ENCODE peak calls at places on chromosomes 7 and 10, in eight cellular contexts. H, V, C, R, P, X, O and W are unnamed samples.

GRCh38 chr7:99653754-99654153 is 26.0 kb downstream of the CYP3A5 start:
- DNase-seq in V (no peak), R (no peak), C (no peak), X (no peak), O (no peak), P (no peak), H (no peak), W (no peak)

GRCh38 chr10:92470026-92470425 is 103.9 kb downstream of the IDE start:
- DNase-seq in C (no peak), P (no peak), V (no peak), X (no peak), H (no peak), R (no peak), O (no peak), W (no peak)

GRCh38 chr7:75951506-75951905 is 36.6 kb downstream of the POR start:
- DNase-seq in X (no peak), O (no peak), P (peak), H (no peak), R (no peak), C (no peak), V (peak), W (no peak)

GRCh38 chr7:106010331-106010730 is 47.3 kb downstream of the CDHR3 start:
- DNase-seq in O (no peak), V (no peak), X (no peak), P (no peak), C (no peak), R (no peak), H (no peak), W (peak)

GRCh38 chr10:124710266-124710881 is 33.8 kb downstream of the FAM53B start:
- DNase-seq in P (no peak), V (no peak), H (no peak), X (no peak), R (no peak), O (no peak), C (no peak), W (no peak)

GRCh38 chr10:11018426-11018818 is 750 bp downstream of the CELF2 start:
- DNase-seq in O (no peak), X (no peak), C (no peak), V (no peak), P (no peak), R (no peak), H (no peak), W (peak)

GRCh38 chr7:93799750-93800357 is 90.7 kb downstream of the TFPI2 start:
- DNase-seq in H (no peak), X (no peak), C (no peak), O (no peak), V (peak), R (no peak), P (peak), W (peak)

GRCh38 chr7:56811081-56811480 is 321.2 kb downstream of the ZNF479 start:
- DNase-seq in V (no peak), R (no peak), O (no peak), X (no peak), H (no peak), P (no peak), C (no peak), W (no peak)

GRCh38 chr7:2729893-2730716 is 42.1 kb downstream of the AMZ1 start:
- DNase-seq in P (no peak), V (no peak), X (no peak), O (no peak), C (no peak), R (peak), H (no peak), W (no peak)

GRCh38 chr10:18649364-18649959 is 1.9 kb downstream of the NSUN6 start:
- DNase-seq in X (no peak), C (no peak), V (no peak), O (no peak), R (no peak), P (no peak), H (no peak), W (no peak)

GRCh38 chr7:45187946-45188411 is 30.4 kb downstream of the RAMP3 start:
- DNase-seq in V (no peak), O (no peak), X (peak), C (no peak), P (no peak), H (no peak), R (no peak), W (no peak)

GRCh38 chr10:77832243-77832642 is 94.3 kb downstream of the DLG5 start:
- DNase-seq in H (no peak), R (no peak), V (no peak), O (peak), C (no peak), X (no peak), P (no peak), W (no peak)

GRCh38 chr7:13282377-13282980 is 595.0 kb downstream of the ARL4A start:
- DNase-seq in C (no peak), V (peak), R (peak), P (peak), H (no peak), X (no peak), O (no peak), W (no peak)

GRCh38 chr7:94298943-94299342 is 95.8 kb upstream of the COL1A2 start:
- DNase-seq in X (no peak), P (peak), C (no peak), V (no peak), H (no peak), O (no peak), R (no peak), W (no peak)

GRCh38 chr10:100742067-100742771 is 3.2 kb upstream of the PAX2 start:
- DNase-seq in O (no peak), H (no peak), R (no peak), X (no peak), C (no peak), P (no peak), V (no peak), W (peak)